ENCODE peak calls at places on chromosomes 13 and 19, in six cellular contexts. W, K, E, Y, A and S are unnamed samples.

GRCh38 chr19:42140125-42140754 is 8.0 kb upstream of the POU2F2 start:
- DNase-seq in W (no peak), A (no peak), K (no peak), E (no peak), Y (no peak), S (no peak)

GRCh38 chr13:40179421-40179820 is 487.0 kb downstream of the FOXO1 start:
- DNase-seq in E (no peak), A (no peak), K (no peak), W (no peak), Y (no peak), S (no peak)

GRCh38 chr19:36031308-36031707 is 1.4 kb downstream of the CLIP3 start:
- DNase-seq in Y (no peak), K (no peak), A (no peak), E (no peak), W (no peak), S (no peak)

GRCh38 chr19:15187026-15188007 is 13.5 kb downstream of the NOTCH3 start:
- DNase-seq in Y (no peak), E (no peak), K (no peak), W (peak), A (no peak), S (no peak)

GRCh38 chr13:101218484-101218883 is 197.8 kb downstream of the NALCN start:
- DNase-seq in W (no peak), K (no peak), Y (no peak), E (no peak), A (no peak), S (no peak)

GRCh38 chr19:42693760-42694350 is 46.4 kb downstream of the PSG3 start:
- DNase-seq in A (no peak), E (peak), W (peak), K (peak), Y (no peak), S (peak)

GRCh38 chr13:94028234-94029145 is 451.0 kb downstream of the DCT start:
- DNase-seq in A (no peak), Y (no peak), W (no peak), K (no peak), E (no peak), S (peak)

GRCh38 chr13:43316997-43317396 is 293.6 kb downstream of the DNAJC15 start:
- DNase-seq in A (no peak), K (no peak), E (no peak), W (peak), Y (peak), S (no peak)

GRCh38 chr13:44425041-44425814 is 51.6 kb downstream of the SERP2 start:
- DNase-seq in K (no peak), W (no peak), A (no peak), E (no peak), Y (no peak), S (no peak)

GRCh38 chr19:45173816-45174215 is 4.2 kb downstream of the TRAPPC6A start:
- DNase-seq in Y (no peak), K (no peak), A (no peak), W (no peak), E (no peak), S (no peak)

GRCh38 chr13:52387721-52388120 is 18.3 kb downstream of the THSD1 start:
- DNase-seq in E (no peak), Y (no peak), W (no peak), K (no peak), A (no peak), S (no peak)

GRCh38 chr19:31220540-31220939 is 128.7 kb downstream of the TSHZ3 start:
- DNase-seq in W (peak), A (no peak), K (no peak), E (no peak), Y (no peak), S (no peak)

GRCh38 chr13:91813255-91813654 is 414.8 kb downstream of the GPC5 start:
- DNase-seq in K (no peak), Y (no peak), A (no peak), W (peak), E (no peak), S (no peak)

GRCh38 chr13:26246154-26246553 is 7.8 kb upstream of the CDK8 start:
- DNase-seq in K (no peak), A (no peak), E (no peak), Y (no peak), W (no peak), S (no peak)

GRCh38 chr19:18708452-18709231 is 25.2 kb downstream of the CRTC1 start:
- DNase-seq in A (no peak), E (no peak), Y (no peak), W (no peak), K (no peak), S (no peak)

GRCh38 chr19:12833747-12834417 is 497 bp downstream of the RTBDN start:
- DNase-seq in K (no peak), A (peak), Y (no peak), E (no peak), W (peak), S (peak)

GRCh38 chr19:55654833-55655647 is at the start of gene U2AF2:
- DNase-seq in A (peak), W (peak), K (peak), Y (peak), E (peak), S (peak)

GRCh38 chr13:94120878-94121277 is 358.6 kb downstream of the DCT start:
- DNase-seq in E (no peak), A (no peak), Y (no peak), K (no peak), W (no peak), S (no peak)

GRCh38 chr19:4913996-4914735 is 4.9 kb downstream of the UHRF1 start:
- DNase-seq in K (no peak), A (no peak), W (no peak), Y (no peak), E (no peak), S (no peak)

GRCh38 chr19:53977991-53978731 is 13.3 kb upstream of the CACNG6 start:
- DNase-seq in A (no peak), K (peak), W (no peak), E (peak), Y (peak), S (peak)

GRCh38 chr13:87172166-87172825 is 498.9 kb upstream of the SLITRK5 start:
- DNase-seq in W (no peak), Y (no peak), A (no peak), K (no peak), E (no peak), S (no peak)

GRCh38 chr13:42066542-42066941 is 18.1 kb downstream of the DGKH start:
- DNase-seq in E (peak), Y (no peak), A (no peak), K (no peak), W (no peak), S (no peak)

GRCh38 chr19:17125052-17125727 is 49.6 kb downstream of the MYO9B start:
- DNase-seq in Y (peak), W (no peak), K (no peak), E (no peak), A (no peak), S (peak)

GRCh38 chr19:13060964-13061927 is 41.4 kb downstream of the LYL1 start:
- DNase-seq in K (peak), A (peak), E (no peak), W (peak), Y (peak), S (peak)

GRCh38 chr19:39264306-39265290 is 3.6 kb upstream of the IFNL2 start:
- DNase-seq in E (no peak), A (peak), W (peak), K (no peak), Y (no peak), S (peak)

GRCh38 chr19:6718741-6719539 is 1.5 kb downstream of the C3 start:
- DNase-seq in Y (no peak), K (peak), W (peak), A (peak), E (no peak), S (no peak)

GRCh38 chr19:43784251-43784980 is 3.6 kb upstream of the KCNN4 start:
- DNase-seq in K (peak), W (no peak), Y (no peak), E (peak), A (peak), S (no peak)

GRCh38 chr13:26813626-26814348 is 53.2 kb upstream of the GPR12 start:
- DNase-seq in A (no peak), W (no peak), E (no peak), Y (no peak), K (no peak), S (no peak)

GRCh38 chr19:3548594-3548993 is 8.8 kb downstream of the MFSD12 start:
- DNase-seq in A (no peak), K (no peak), Y (no peak), E (no peak), W (no peak), S (no peak)

GRCh38 chr19:3547767-3548282 is 8.9 kb downstream of the TEKTIP1 start:
- DNase-seq in E (no peak), K (no peak), A (no peak), W (no peak), Y (no peak), S (no peak)

GRCh38 chr19:3546119-3546518 is 7.1 kb downstream of the TEKTIP1 start:
- DNase-seq in E (no peak), Y (no peak), W (no peak), A (no peak), K (no peak), S (no peak)

GRCh38 chr19:3545669-3546034 is 6.7 kb downstream of the TEKTIP1 start:
- DNase-seq in A (no peak), Y (no peak), W (no peak), E (no peak), K (no peak), S (no peak)

GRCh38 chr19:3547301-3547731 is 8.3 kb downstream of the TEKTIP1 start:
- DNase-seq in K (no peak), A (no peak), Y (no peak), E (no peak), W (peak), S (peak)
- TF ChIP-seq CTCF in K (peak), A (no peak), Y (peak), E (peak), W (peak), S (peak)

DNA sequence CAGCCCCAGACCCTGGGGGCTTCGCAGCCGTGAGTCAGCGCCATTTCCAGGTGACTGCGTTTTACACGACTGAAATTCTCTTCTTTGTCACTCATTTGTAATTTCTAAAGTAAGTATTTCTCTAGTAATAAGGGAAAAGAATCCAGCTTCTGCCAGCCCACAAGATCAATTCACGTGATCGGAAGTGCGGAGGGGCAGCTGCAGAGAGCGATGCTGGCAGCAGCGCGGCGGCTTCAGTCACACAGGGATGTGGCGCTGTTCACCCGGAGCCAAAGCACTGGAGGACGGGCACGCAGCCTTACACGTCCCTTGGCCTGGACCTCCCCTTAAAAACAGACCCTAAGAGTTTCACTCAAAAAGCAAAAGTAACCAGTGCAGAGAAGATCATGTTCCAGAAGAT is 18.4 kb downstream of the GRTP1 start:
- DNase-seq in K (no peak), A (peak), Y (no peak), W (no peak), E (no peak), S (no peak)
- TF ChIP-seq CTCF in K (no peak), A (no peak), Y (no peak), W (no peak), E (no peak), S (no peak)

DNA sequence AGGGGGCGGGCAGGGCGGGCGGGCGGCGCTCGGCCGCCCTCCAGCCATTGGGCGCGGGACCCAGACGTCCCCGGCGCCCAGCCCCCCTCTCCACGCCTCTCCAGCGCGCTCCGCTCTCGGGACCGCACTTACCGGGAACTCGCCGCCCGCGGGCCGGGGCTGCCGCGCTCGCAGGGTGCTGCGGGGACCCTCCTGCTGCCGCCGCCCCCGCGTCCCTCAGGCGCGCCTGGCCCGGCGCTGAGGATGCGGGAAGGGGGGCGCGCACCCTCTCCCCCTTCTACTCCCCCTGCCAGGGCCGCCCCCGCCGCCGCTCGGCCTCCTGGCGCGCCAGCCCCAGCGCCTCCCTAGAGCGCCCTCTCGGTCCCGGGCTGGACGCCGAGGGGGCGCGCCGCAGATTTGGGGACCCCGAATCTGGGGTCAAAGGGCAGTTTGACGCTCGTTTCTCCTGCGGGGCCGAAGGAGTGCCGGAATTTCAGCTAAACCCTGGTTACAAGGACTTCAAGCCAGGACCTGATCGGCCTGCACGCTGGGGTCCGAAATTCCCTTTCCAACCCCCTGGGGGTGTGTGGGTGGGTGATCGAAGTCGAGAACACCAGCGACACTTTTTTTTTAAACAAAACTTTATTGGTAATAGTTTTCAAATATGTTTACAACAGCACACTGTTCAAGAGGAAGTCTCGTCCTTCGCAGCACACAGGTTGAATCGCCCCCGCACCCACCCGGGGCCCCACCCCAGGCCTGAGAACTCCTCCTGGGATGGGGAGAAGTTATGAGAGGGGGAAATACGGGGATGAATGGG is 734 bp upstream of the SAMD1 start:
- DNase-seq in W (peak), A (peak), Y (no peak), E (no peak), K (no peak), S (peak)
- TF ChIP-seq CTCF in W (peak), A (peak), Y (peak), E (peak), K (peak), S (peak)

GRCh38 chr19:3810708-3811355 is 24.7 kb upstream of the MATK start:
- DNase-seq in Y (no peak), K (no peak), A (no peak), W (no peak), E (no peak), S (no peak)
- TF ChIP-seq CTCF in Y (no peak), K (no peak), A (no peak), W (no peak), E (no peak), S (no peak)

GRCh38 chr13:111482806-111483620 is 162.6 kb downstream of the TEX29 start:
- DNase-seq in E (no peak), W (no peak), Y (no peak), A (peak), K (no peak), S (no peak)

GRCh38 chr13:111483621-111483987 is 163.2 kb downstream of the TEX29 start:
- DNase-seq in E (no peak), Y (no peak), K (no peak), A (peak), W (no peak), S (no peak)

GRCh38 chr13:111484959-111485358 is 164.5 kb downstream of the TEX29 start:
- DNase-seq in Y (no peak), W (no peak), E (no peak), K (no peak), A (peak), S (no peak)

GRCh38 chr13:111485491-111486250 is 165.2 kb downstream of the TEX29 start:
- DNase-seq in K (no peak), W (no peak), Y (no peak), E (no peak), A (peak), S (no peak)

GRCh38 chr13:111484129-111484925 is 163.9 kb downstream of the TEX29 start:
- DNase-seq in K (no peak), A (peak), E (no peak), Y (no peak), W (no peak), S (peak)
- TF ChIP-seq CTCF in K (no peak), A (no peak), E (no peak), Y (no peak), W (no peak), S (no peak)

GRCh38 chr19:10036601-10037071 is 23.4 kb downstream of the RDH8 start:
- DNase-seq in A (no peak), Y (no peak), E (no peak), K (no peak), W (no peak), S (no peak)
- TF ChIP-seq CTCF in A (no peak), Y (no peak), E (no peak), K (no peak), W (no peak), S (no peak)